ENCODE peak calls at places on chromosomes 16 and 17, in four cellular contexts. One of them, this sample, is unnamed.

GRCh38 chr16:81318711-81319110 is 3.9 kb downstream of the GAN start:
- DNase-seq in A172: no peak
- DNase-seq in activated T-cell treated with anti-CD3 and anti-CD28 coated beads, Interleukin-2, amount 50 U/mL, for 1 hour: no peak
- DNase-seq in A673: peak; percentile 58
- DNase-seq in this sample: no peak

GRCh38 chr16:27759301-27759871 is 209.4 kb downstream of the KATNIP start:
- DNase-seq in A172: peak; percentile 76
- DNase-seq in activated T-cell treated with anti-CD3 and anti-CD28 coated beads, Interleukin-2, amount 50 U/mL, for 1 hour: no peak
- DNase-seq in A673: peak; percentile 19
- DNase-seq in this sample: peak; percentile 88

GRCh38 chr16:10969615-10970014 is 25.3 kb downstream of the CLEC16A start:
- DNase-seq in A172: no peak
- DNase-seq in activated T-cell treated with anti-CD3 and anti-CD28 coated beads, Interleukin-2, amount 50 U/mL, for 1 hour: no peak
- DNase-seq in A673: no peak
- DNase-seq in this sample: no peak

GRCh38 chr17:48586355-48586924 is 3.6 kb downstream of the HOXB3 start:
- DNase-seq in A172: peak; percentile 20
- DNase-seq in activated T-cell treated with anti-CD3 and anti-CD28 coated beads, Interleukin-2, amount 50 U/mL, for 1 hour: no peak
- DNase-seq in A673: peak; percentile 55
- DNase-seq in this sample: no peak

GRCh38 chr16:27434141-27435051 is 32.4 kb downstream of the IL21R start:
- DNase-seq in A172: no peak
- DNase-seq in activated T-cell treated with anti-CD3 and anti-CD28 coated beads, Interleukin-2, amount 50 U/mL, for 1 hour: peak; percentile 20
- DNase-seq in A673: no peak
- DNase-seq in this sample: no peak

GRCh38 chr17:7014995-7015586 is 2.7 kb downstream of the RNASEK start:
- DNase-seq in A172: peak; percentile 71
- DNase-seq in activated T-cell treated with anti-CD3 and anti-CD28 coated beads, Interleukin-2, amount 50 U/mL, for 1 hour: peak; percentile 78
- DNase-seq in A673: peak; percentile 47
- DNase-seq in this sample: peak; percentile 52

GRCh38 chr17:35486920-35487727 is 38.6 kb upstream of the SLFN13 start:
- DNase-seq in A172: peak; percentile 14
- DNase-seq in activated T-cell treated with anti-CD3 and anti-CD28 coated beads, Interleukin-2, amount 50 U/mL, for 1 hour: peak; percentile 77
- DNase-seq in A673: peak; percentile 62
- DNase-seq in this sample: peak; percentile 39

GRCh38 chr17:559699-560378 is 154.8 kb downstream of the VPS53 start:
- DNase-seq in A172: peak; percentile 96
- DNase-seq in activated T-cell treated with anti-CD3 and anti-CD28 coated beads, Interleukin-2, amount 50 U/mL, for 1 hour: no peak
- DNase-seq in A673: no peak
- DNase-seq in this sample: peak; percentile 81

GRCh38 chr16:67026570-67026969 is 2.4 kb upstream of the CBFB start:
- DNase-seq in A172: no peak
- DNase-seq in activated T-cell treated with anti-CD3 and anti-CD28 coated beads, Interleukin-2, amount 50 U/mL, for 1 hour: no peak
- DNase-seq in A673: no peak
- DNase-seq in this sample: no peak

GRCh38 chr17:78131172-78132085 is 858 bp downstream of the TMC8 start:
- DNase-seq in A172: no peak
- DNase-seq in activated T-cell treated with anti-CD3 and anti-CD28 coated beads, Interleukin-2, amount 50 U/mL, for 1 hour: peak; percentile 71
- DNase-seq in A673: no peak
- DNase-seq in this sample: no peak

GRCh38 chr16:71282943-71283342 is 6.3 kb downstream of the CMTR2 start:
- DNase-seq in A172: no peak
- DNase-seq in activated T-cell treated with anti-CD3 and anti-CD28 coated beads, Interleukin-2, amount 50 U/mL, for 1 hour: no peak
- DNase-seq in A673: peak; percentile 26
- DNase-seq in this sample: no peak

GRCh38 chr17:72184805-72185204 is 64.0 kb downstream of the SOX9 start:
- DNase-seq in A172: no peak
- DNase-seq in activated T-cell treated with anti-CD3 and anti-CD28 coated beads, Interleukin-2, amount 50 U/mL, for 1 hour: no peak
- DNase-seq in A673: peak; percentile 20
- DNase-seq in this sample: no peak

GRCh38 chr17:83177611-83178532 is 98.5 kb downstream of the METRNL start:
- DNase-seq in A172: no peak
- DNase-seq in activated T-cell treated with anti-CD3 and anti-CD28 coated beads, Interleukin-2, amount 50 U/mL, for 1 hour: no peak
- DNase-seq in A673: no peak
- DNase-seq in this sample: no peak

GRCh38 chr17:61378658-61379456 is 20.8 kb upstream of the TBX2 start:
- DNase-seq in A172: no peak
- DNase-seq in activated T-cell treated with anti-CD3 and anti-CD28 coated beads, Interleukin-2, amount 50 U/mL, for 1 hour: no peak
- DNase-seq in A673: no peak
- DNase-seq in this sample: no peak

GRCh38 chr16:535446-536405 is 8.2 kb downstream of the CAPN15 start:
- DNase-seq in A172: peak; percentile 95
- DNase-seq in activated T-cell treated with anti-CD3 and anti-CD28 coated beads, Interleukin-2, amount 50 U/mL, for 1 hour: no peak
- DNase-seq in A673: no peak
- DNase-seq in this sample: peak; percentile 90

GRCh38 chr16:31138621-31139578 is 3.4 kb upstream of the PRSS8 start:
- DNase-seq in A172: peak; percentile 97
- DNase-seq in activated T-cell treated with anti-CD3 and anti-CD28 coated beads, Interleukin-2, amount 50 U/mL, for 1 hour: no peak
- DNase-seq in A673: no peak
- DNase-seq in this sample: peak; percentile 76

GRCh38 chr17:40490289-40490853 is 11.1 kb downstream of the TNS4 start:
- DNase-seq in A172: no peak
- DNase-seq in activated T-cell treated with anti-CD3 and anti-CD28 coated beads, Interleukin-2, amount 50 U/mL, for 1 hour: no peak
- DNase-seq in A673: no peak
- DNase-seq in this sample: no peak

GRCh38 chr17:78357177-78357586 is 2.7 kb downstream of the SOCS3 start:
- DNase-seq in A172: peak; percentile 93
- DNase-seq in activated T-cell treated with anti-CD3 and anti-CD28 coated beads, Interleukin-2, amount 50 U/mL, for 1 hour: peak; percentile 48
- DNase-seq in A673: no peak
- DNase-seq in this sample: peak; percentile 93

GRCh38 chr17:12990041-12990808 is 27.6 kb downstream of the ELAC2 start:
- DNase-seq in A172: no peak
- DNase-seq in activated T-cell treated with anti-CD3 and anti-CD28 coated beads, Interleukin-2, amount 50 U/mL, for 1 hour: no peak
- DNase-seq in A673: no peak
- DNase-seq in this sample: no peak

GRCh38 chr16:79991918-79992317 is 391.4 kb upstream of the MAF start:
- DNase-seq in A172: no peak
- DNase-seq in activated T-cell treated with anti-CD3 and anti-CD28 coated beads, Interleukin-2, amount 50 U/mL, for 1 hour: no peak
- DNase-seq in A673: no peak
- DNase-seq in this sample: no peak

GRCh38 chr17:33099906-33100305 is 108.3 kb downstream of the SPACA3 start:
- DNase-seq in A172: no peak
- DNase-seq in activated T-cell treated with anti-CD3 and anti-CD28 coated beads, Interleukin-2, amount 50 U/mL, for 1 hour: no peak
- DNase-seq in A673: no peak
- DNase-seq in this sample: no peak